ENCODE peak calls at places on chromosomes 4 and X, in six cellular contexts. E, Y, H, A, Z and N are unnamed samples.

GRCh38 chr4:140186651-140187315 is 32.8 kb upstream of the MAML3 start:
- DNase-seq in A (no peak), E (no peak), Y (peak; percentile 65), Z (no peak), H (no peak), N (peak; percentile 22)

GRCh38 chr4:129328176-129328575 is 232.2 kb downstream of the C4orf33 start:
- DNase-seq in A (no peak), Z (no peak), Y (peak; percentile 29), H (no peak), E (no peak), N (peak; percentile 12)

GRCh38 chr4:6720202-6720699 is 4.3 kb downstream of the BLOC1S4 start:
- DNase-seq in Z (peak; percentile 87), Y (peak; percentile 60), A (peak; percentile 62), H (peak; percentile 98), E (peak; percentile 93), N (peak; percentile 62)

GRCh38 chrX:67604979-67605703 is 61.3 kb downstream of the AR start:
- DNase-seq in H (no peak), A (no peak), Z (no peak), Y (peak; percentile 73), E (no peak), N (no peak)

GRCh38 chr4:39706334-39706733 is 8.4 kb downstream of the UBE2K start:
- DNase-seq in A (peak; percentile 58), E (no peak), Z (no peak), Y (peak; percentile 62), H (peak; percentile 40), N (peak; percentile 60)

GRCh38 chr4:51943221-51943620 is 76.9 kb downstream of the LRRC66 start:
- DNase-seq in H (no peak), Y (no peak), E (no peak), A (peak; percentile 16), Z (no peak), N (no peak)

GRCh38 chr4:82372502-82372873 is 1.3 kb downstream of the HNRNPD start:
- DNase-seq in A (no peak), Y (peak; percentile 35), H (no peak), Z (peak; percentile 39), E (peak; percentile 27), N (no peak)

GRCh38 chrX:101407167-101407747 is 468 bp downstream of the GLA start:
- DNase-seq in A (no peak), H (peak; percentile 43), Z (no peak), E (no peak), Y (no peak), N (no peak)

GRCh38 chrX:27597506-27597905 is 7.4 kb downstream of the DCAF8L2 start:
- DNase-seq in H (no peak), A (no peak), E (no peak), Y (peak; percentile 63), Z (no peak), N (no peak)

GRCh38 chrX:27590044-27590443 is at the start of gene DCAF8L2:
- DNase-seq in Z (no peak), Y (no peak), A (no peak), E (no peak), H (no peak), N (no peak)

DNA sequence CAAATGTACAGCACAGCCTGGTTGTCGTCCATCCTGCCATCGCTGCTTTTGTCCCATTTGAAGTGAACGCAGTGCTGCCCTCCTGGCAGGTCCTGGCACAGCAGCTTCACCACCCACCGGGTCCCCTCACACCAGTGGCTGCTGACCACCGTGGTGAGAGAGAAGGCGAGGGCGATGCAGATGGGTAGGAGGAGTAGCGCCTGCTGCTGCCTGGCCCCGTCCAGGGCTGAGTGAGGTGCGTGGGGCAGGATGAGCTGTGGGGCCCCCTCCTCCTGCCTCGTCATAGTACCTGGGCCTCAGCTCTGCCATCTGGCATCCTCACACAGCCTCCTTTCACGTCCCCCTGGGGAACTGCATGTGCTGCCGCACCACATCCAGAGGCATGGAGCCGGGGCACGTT is 1.8 kb downstream of the DCAF8L2 start:
- DNase-seq in Y (no peak), Z (no peak), H (no peak), E (peak; percentile 11), A (no peak), N (no peak)
- TF ChIP-seq JUN in Y (no peak), Z (no peak), H (no peak), E (no peak), A (no peak), N (no peak)

GRCh38 chrX:17592117-17592516 is 145.2 kb upstream of the SCML1 start:
- DNase-seq in A (no peak), Y (peak; percentile 53), Z (no peak), H (no peak), E (no peak), N (no peak)

GRCh38 chrX:17587352-17587751 is 149.9 kb upstream of the SCML1 start:
- DNase-seq in E (no peak), H (no peak), A (no peak), Z (no peak), Y (no peak), N (no peak)

GRCh38 chrX:17588303-17588702 is 149.0 kb upstream of the SCML1 start:
- DNase-seq in H (no peak), Y (no peak), Z (no peak), E (no peak), A (no peak), N (no peak)

GRCh38 chrX:17591741-17592110 is 145.6 kb upstream of the SCML1 start:
- DNase-seq in Y (peak; percentile 89), E (no peak), Z (no peak), A (no peak), H (no peak), N (no peak)

GRCh38 chrX:17590892-17591740 is 146.2 kb upstream of the SCML1 start:
- DNase-seq in H (peak; percentile 49), Y (peak; percentile 77), A (peak; percentile 3), E (peak; percentile 57), Z (peak; percentile 21), N (peak; percentile 28)
- TF ChIP-seq JUN in H (no peak), Y (no peak), A (no peak), E (no peak), Z (no peak), N (no peak)

GRCh38 chrX:134396174-134396573 is 63.8 kb upstream of the HPRT1 start:
- DNase-seq in A (no peak), H (no peak), Y (peak; percentile 16), Z (peak; percentile 12), E (no peak), N (peak; percentile 14)
- TF ChIP-seq JUN in A (no peak), H (no peak), Y (no peak), Z (no peak), E (no peak), N (no peak)

GRCh38 chr4:138334346-138335016 is 92.3 kb upstream of the SLC7A11 start:
- DNase-seq in A (peak; percentile 45), Y (no peak), E (no peak), Z (no peak), H (no peak), N (peak; percentile 21)
- TF ChIP-seq JUN in A (no peak), Y (no peak), E (no peak), Z (no peak), H (no peak), N (no peak)

DNA sequence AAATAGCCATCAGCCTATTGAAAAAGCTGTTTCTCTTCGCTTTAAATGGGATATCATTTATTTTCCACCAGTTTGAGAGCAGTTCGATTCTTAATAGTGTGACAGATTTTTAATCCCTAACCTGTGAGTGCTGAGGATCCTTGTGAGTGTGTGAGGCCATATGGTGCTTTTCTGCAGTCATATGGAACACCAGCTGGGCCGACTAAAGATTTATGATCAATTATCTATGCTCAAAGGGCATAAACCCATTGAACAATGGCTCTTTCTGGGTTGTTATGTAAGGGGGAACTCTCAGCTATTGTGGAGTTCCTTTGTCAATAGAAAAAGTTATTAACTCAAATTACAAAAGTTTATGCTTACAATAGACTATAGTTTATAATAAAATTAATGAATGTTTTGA is 1003.6 kb downstream of the FAT4 start:
- DNase-seq in Z (no peak), A (no peak), E (no peak), Y (no peak), H (no peak), N (no peak)
- TF ChIP-seq JUN in Z (no peak), A (no peak), E (no peak), Y (no peak), H (no peak), N (no peak)

GRCh38 chr4:47741200-47741599 is 96.7 kb downstream of the CORIN start:
- DNase-seq in A (no peak), H (no peak), Z (no peak), E (no peak), Y (no peak), N (no peak)
- TF ChIP-seq JUN in A (no peak), H (no peak), Z (no peak), E (no peak), Y (no peak), N (no peak)

GRCh38 chr4:57501715-57502114 is 391.5 kb upstream of the IGFBP7 start:
- DNase-seq in H (no peak), Y (no peak), Z (no peak), A (no peak), E (no peak), N (peak; percentile 54)
- TF ChIP-seq JUN in H (no peak), Y (no peak), Z (no peak), A (no peak), E (no peak), N (no peak)